ENCODE peak calls at places on chromosome 20, in eight cellular contexts. H, Q, Y, D, R, C, O and M are unnamed samples.

GRCh38 chr20:58472273-58473018 is 42.8 kb downstream of the APCDD1L start:
- DNase-seq in O (peak; percentile 65), H (no peak), R (no peak), C (no peak), Q (no peak), Y (no peak), D (no peak), M (no peak)

GRCh38 chr20:4832469-4832868 is 110.8 kb downstream of the PRND start:
- DNase-seq in Y (no peak), C (no peak), O (no peak), D (no peak), R (no peak), H (no peak), Q (no peak), M (no peak)

GRCh38 chr20:8656335-8656734 is 412.6 kb upstream of the PLCB4 start:
- DNase-seq in C (peak; percentile 95), O (no peak), D (no peak), H (no peak), R (no peak), Y (no peak), Q (peak; percentile 28), M (no peak)

GRCh38 chr20:46767127-46767761 is 57.8 kb downstream of the SLC2A10 start:
- DNase-seq in O (no peak), Y (peak; percentile 31), R (no peak), H (peak; percentile 16), Q (peak; percentile 32), D (peak; percentile 39), C (peak; percentile 25), M (no peak)

GRCh38 chr20:35146299-35146921 is 726 bp downstream of the EDEM2 start:
- DNase-seq in H (peak; percentile 15), O (no peak), C (peak; percentile 42), D (no peak), Q (no peak), Y (peak; percentile 28), R (peak; percentile 5), M (no peak)

GRCh38 chr20:63701329-63702035 is 5.0 kb downstream of the TNFRSF6B start:
- DNase-seq in R (no peak), Y (no peak), O (no peak), H (no peak), D (no peak), C (no peak), Q (no peak), M (no peak)

GRCh38 chr20:62364911-62365736 is 2.0 kb downstream of the LAMA5 start:
- DNase-seq in Q (no peak), Y (peak; percentile 41), O (no peak), R (no peak), D (no peak), C (no peak), H (no peak), M (no peak)

GRCh38 chr20:3173582-3174441 is 463 bp upstream of the LZTS3 start:
- DNase-seq in Q (peak; percentile 69), Y (peak; percentile 94), O (peak; percentile 84), H (peak; percentile 94), C (peak; percentile 81), R (peak; percentile 76), D (peak; percentile 97), M (peak; percentile 93)

GRCh38 chr20:3911956-3912355 is 22.8 kb downstream of the PANK2 start:
- DNase-seq in H (no peak), Q (no peak), D (no peak), O (no peak), Y (no peak), C (no peak), R (no peak), M (no peak)

GRCh38 chr20:44370639-44371218 is 15.2 kb downstream of the HNF4A start:
- DNase-seq in C (no peak), Y (peak; percentile 62), O (no peak), H (no peak), D (no peak), Q (no peak), R (peak; percentile 28), M (no peak)

GRCh38 chr20:24316731-24317130 is 152.7 kb upstream of the SYNDIG1 start:
- DNase-seq in C (no peak), H (no peak), R (no peak), O (no peak), Y (no peak), Q (no peak), D (no peak), M (no peak)

GRCh38 chr20:1881240-1881835 is 13.9 kb upstream of the SIRPA start:
- DNase-seq in R (no peak), O (peak; percentile 58), D (no peak), Y (peak; percentile 41), Q (no peak), C (no peak), H (no peak), M (no peak)

GRCh38 chr20:31916724-31917123 is 35.1 kb downstream of the PDRG1 start:
- DNase-seq in D (no peak), Q (no peak), C (no peak), H (no peak), Y (no peak), O (no peak), R (no peak), M (no peak)

GRCh38 chr20:22408521-22409402 is 175.6 kb downstream of the FOXA2 start:
- DNase-seq in O (no peak), D (no peak), C (no peak), R (no peak), H (no peak), Q (no peak), Y (no peak), M (no peak)

GRCh38 chr20:37282558-37282957 is 6.9 kb upstream of the MANBAL start:
- DNase-seq in C (no peak), Y (no peak), Q (peak; percentile 86), R (peak; percentile 66), O (no peak), H (no peak), D (no peak), M (peak; percentile 89)
- TF ChIP-seq CTCF in C (no peak), Y (no peak), Q (peak; percentile 90), R (peak; percentile 67), O (peak; percentile 23), H (no peak), D (no peak), M (peak; percentile 76)

GRCh38 chr20:41134362-41135186 is 2.8 kb upstream of the PLCG1 start:
- DNase-seq in C (no peak), Q (no peak), D (no peak), R (no peak), O (no peak), H (no peak), Y (no peak), M (no peak)

GRCh38 chr20:41135888-41136243 is 1.5 kb upstream of the PLCG1 start:
- DNase-seq in C (no peak), Y (no peak), R (no peak), H (no peak), Q (no peak), O (no peak), D (no peak), M (no peak)

GRCh38 chr20:41131594-41132387 is 5.6 kb upstream of the PLCG1 start:
- DNase-seq in D (no peak), R (no peak), Y (no peak), C (no peak), H (no peak), O (no peak), Q (no peak), M (no peak)

GRCh38 chr20:41135187-41135887 is 2.0 kb upstream of the PLCG1 start:
- DNase-seq in O (peak; percentile 41), H (peak; percentile 28), Y (peak; percentile 66), Q (no peak), C (peak; percentile 53), D (peak; percentile 66), R (no peak), M (peak; percentile 52)

GRCh38 chr20:41133709-41134361 is 3.5 kb upstream of the PLCG1 start:
- DNase-seq in R (no peak), Q (no peak), H (no peak), Y (no peak), C (no peak), D (peak; percentile 87), O (peak; percentile 54), M (no peak)
- TF ChIP-seq CTCF in R (no peak), Q (no peak), H (no peak), Y (no peak), C (no peak), D (no peak), O (no peak), M (no peak)

GRCh38 chr20:56187791-56188190 is 60.7 kb upstream of the MC3R start:
- DNase-seq in R (no peak), C (no peak), Q (peak; percentile 0), D (no peak), Y (peak; percentile 11), H (no peak), O (no peak), M (peak; percentile 2)
- TF ChIP-seq CTCF in R (peak; percentile 4), C (no peak), Q (peak; percentile 20), D (no peak), Y (no peak), H (no peak), O (no peak), M (no peak)

DNA sequence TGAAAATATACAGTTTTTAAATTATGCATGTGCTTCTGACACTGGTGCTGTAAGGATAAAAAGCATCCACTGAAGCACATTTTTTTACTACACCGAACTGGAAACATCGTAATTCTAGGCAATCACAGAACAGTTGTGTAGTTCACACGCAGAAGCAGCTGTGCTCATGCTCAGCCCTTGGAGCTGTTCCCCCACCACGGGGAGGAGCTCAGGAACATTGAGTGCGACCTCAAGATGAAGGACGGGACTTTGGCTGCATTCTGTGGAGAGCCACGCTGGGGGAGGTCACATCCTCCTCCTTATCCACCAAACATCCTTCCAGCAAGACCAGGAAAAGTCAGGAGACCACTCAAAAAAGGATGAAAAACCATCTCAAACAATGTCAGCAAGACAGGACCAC is 466.2 kb upstream of the CDH4 start:
- DNase-seq in C (no peak), R (no peak), D (no peak), Q (peak; percentile 1), O (no peak), Y (no peak), H (no peak), M (no peak)
- TF ChIP-seq CTCF in C (no peak), R (no peak), D (no peak), Q (no peak), O (no peak), Y (no peak), H (no peak), M (no peak)

GRCh38 chr20:50130346-50130703 is 17.4 kb upstream of the UBE2V1 start:
- DNase-seq in O (no peak), Q (no peak), C (no peak), R (no peak), H (no peak), D (no peak), Y (no peak), M (no peak)

GRCh38 chr20:50133041-50133440 is 20.1 kb upstream of the UBE2V1 start:
- DNase-seq in C (no peak), Q (no peak), Y (no peak), R (no peak), O (no peak), H (no peak), D (no peak), M (no peak)

GRCh38 chr20:50136822-50137599 is 16.5 kb downstream of the PEDS1 start:
- DNase-seq in Y (no peak), D (no peak), C (no peak), Q (no peak), H (no peak), R (no peak), O (no peak), M (peak; percentile 57)

GRCh38 chr20:50130995-50131394 is 18.0 kb upstream of the UBE2V1 start:
- DNase-seq in H (no peak), C (no peak), R (no peak), D (no peak), Q (peak; percentile 28), O (no peak), Y (no peak), M (peak; percentile 63)

GRCh38 chr20:50133474-50134217 is 19.9 kb downstream of the PEDS1 start:
- DNase-seq in H (no peak), C (no peak), D (no peak), O (no peak), Y (no peak), Q (no peak), R (no peak), M (no peak)
- TF ChIP-seq CTCF in H (peak; percentile 42), C (peak; percentile 21), D (no peak), O (no peak), Y (no peak), Q (no peak), R (peak; percentile 23), M (peak; percentile 5)